ENCODE peak calls at places on chromosome 15, in five cellular contexts. One of them, this sample, is unnamed.

GRCh38 chr15:88810449-88810848 is 7.2 kb downstream of the ACAN start:
- DNase-seq in esophagus squamous epithelium: no peak
- DNase-seq in fibroblast of lung: peak
- DNase-seq in transverse colon: no peak
- DNase-seq in fibroblast of the aortic adventitia: no peak
- DNase-seq in this sample: no peak

GRCh38 chr15:64856429-64857145 is 14.9 kb downstream of the PLEKHO2 start:
- DNase-seq in esophagus squamous epithelium: no peak
- DNase-seq in fibroblast of lung: peak
- DNase-seq in transverse colon: no peak
- DNase-seq in fibroblast of the aortic adventitia: peak
- DNase-seq in this sample: no peak

GRCh38 chr15:77537006-77537405 is 95.7 kb downstream of the LINGO1 start:
- DNase-seq in esophagus squamous epithelium: no peak
- DNase-seq in fibroblast of lung: no peak
- DNase-seq in transverse colon: no peak
- DNase-seq in fibroblast of the aortic adventitia: no peak
- DNase-seq in this sample: no peak

GRCh38 chr15:25514522-25514921 is 75.7 kb upstream of the UBE3A start:
- DNase-seq in esophagus squamous epithelium: no peak
- DNase-seq in fibroblast of lung: no peak
- DNase-seq in transverse colon: no peak
- DNase-seq in fibroblast of the aortic adventitia: no peak
- DNase-seq in this sample: no peak

GRCh38 chr15:51288143-51289065 is 50.0 kb downstream of the CYP19A1 start:
- DNase-seq in esophagus squamous epithelium: no peak
- DNase-seq in fibroblast of lung: peak
- DNase-seq in transverse colon: peak
- DNase-seq in fibroblast of the aortic adventitia: peak
- DNase-seq in this sample: no peak

GRCh38 chr15:50911001-50911400 is 2.5 kb downstream of the AP4E1 start:
- DNase-seq in esophagus squamous epithelium: no peak
- DNase-seq in fibroblast of lung: peak
- DNase-seq in transverse colon: no peak
- DNase-seq in fibroblast of the aortic adventitia: peak
- DNase-seq in this sample: no peak

GRCh38 chr15:27025411-27026051 is 54.5 kb downstream of the GABRG3 start:
- DNase-seq in esophagus squamous epithelium: no peak
- DNase-seq in fibroblast of lung: no peak
- DNase-seq in transverse colon: no peak
- DNase-seq in fibroblast of the aortic adventitia: no peak
- DNase-seq in this sample: no peak

GRCh38 chr15:96285306-96285705 is 45.2 kb upstream of the NR2F2 start:
- DNase-seq in esophagus squamous epithelium: no peak
- DNase-seq in fibroblast of lung: peak
- DNase-seq in transverse colon: no peak
- DNase-seq in fibroblast of the aortic adventitia: peak
- DNase-seq in this sample: peak

GRCh38 chr15:69060744-69061143 is 46.2 kb downstream of the NOX5 start:
- DNase-seq in esophagus squamous epithelium: no peak
- DNase-seq in fibroblast of lung: no peak
- DNase-seq in transverse colon: no peak
- DNase-seq in fibroblast of the aortic adventitia: no peak
- DNase-seq in this sample: no peak

GRCh38 chr15:50624616-50625168 is 61.9 kb downstream of the TRPM7 start:
- DNase-seq in esophagus squamous epithelium: no peak
- DNase-seq in fibroblast of lung: no peak
- DNase-seq in transverse colon: no peak
- DNase-seq in fibroblast of the aortic adventitia: peak
- DNase-seq in this sample: no peak

GRCh38 chr15:100249096-100249815 is 92.5 kb downstream of the ADAMTS17 start:
- DNase-seq in esophagus squamous epithelium: no peak
- DNase-seq in fibroblast of lung: no peak
- DNase-seq in transverse colon: no peak
- DNase-seq in fibroblast of the aortic adventitia: no peak
- DNase-seq in this sample: no peak

GRCh38 chr15:71385026-71385425 is 269.8 kb downstream of the THSD4 start:
- DNase-seq in esophagus squamous epithelium: no peak
- DNase-seq in fibroblast of lung: no peak
- DNase-seq in transverse colon: peak
- DNase-seq in fibroblast of the aortic adventitia: no peak
- DNase-seq in this sample: no peak

GRCh38 chr15:70528270-70528706 is 235.1 kb downstream of the UACA start:
- DNase-seq in esophagus squamous epithelium: no peak
- DNase-seq in fibroblast of lung: peak
- DNase-seq in transverse colon: peak
- DNase-seq in fibroblast of the aortic adventitia: peak
- DNase-seq in this sample: no peak

GRCh38 chr15:66294157-66294931 is 976 bp downstream of the DIS3L start:
- DNase-seq in esophagus squamous epithelium: peak
- DNase-seq in fibroblast of lung: peak
- DNase-seq in transverse colon: peak
- DNase-seq in fibroblast of the aortic adventitia: peak
- DNase-seq in this sample: peak

GRCh38 chr15:74531144-74531811 is 9.7 kb upstream of the ARID3B start:
- DNase-seq in esophagus squamous epithelium: no peak
- DNase-seq in fibroblast of lung: peak
- DNase-seq in transverse colon: no peak
- DNase-seq in fibroblast of the aortic adventitia: peak
- DNase-seq in this sample: peak

GRCh38 chr15:44501768-44502366 is 35.1 kb upstream of the EIF3J start:
- DNase-seq in esophagus squamous epithelium: no peak
- DNase-seq in fibroblast of lung: peak
- DNase-seq in transverse colon: no peak
- DNase-seq in fibroblast of the aortic adventitia: peak
- DNase-seq in this sample: peak

GRCh38 chr15:39455502-39455991 is 125.3 kb upstream of the THBS1 start:
- DNase-seq in esophagus squamous epithelium: no peak
- DNase-seq in fibroblast of lung: peak
- DNase-seq in transverse colon: no peak
- DNase-seq in fibroblast of the aortic adventitia: peak
- DNase-seq in this sample: no peak

GRCh38 chr15:69751575-69751974 is 299.0 kb downstream of the RPLP1 start:
- DNase-seq in esophagus squamous epithelium: no peak
- DNase-seq in fibroblast of lung: peak
- DNase-seq in transverse colon: no peak
- DNase-seq in fibroblast of the aortic adventitia: no peak
- DNase-seq in this sample: no peak

GRCh38 chr15:61994216-61994615 is 66.0 kb downstream of the VPS13C start:
- DNase-seq in esophagus squamous epithelium: no peak
- DNase-seq in fibroblast of lung: peak
- DNase-seq in transverse colon: no peak
- DNase-seq in fibroblast of the aortic adventitia: peak
- DNase-seq in this sample: peak

GRCh38 chr15:52491460-52491859 is 37.2 kb downstream of the MYO5A start:
- DNase-seq in esophagus squamous epithelium: no peak
- DNase-seq in fibroblast of lung: no peak
- DNase-seq in transverse colon: no peak
- DNase-seq in fibroblast of the aortic adventitia: no peak
- DNase-seq in this sample: no peak

GRCh38 chr15:78734441-78735064 is 76.7 kb downstream of the ADAMTS7 start:
- DNase-seq in esophagus squamous epithelium: no peak
- DNase-seq in fibroblast of lung: no peak
- DNase-seq in transverse colon: no peak
- DNase-seq in fibroblast of the aortic adventitia: no peak
- DNase-seq in this sample: no peak

GRCh38 chr15:78737187-78737820 is 74.0 kb downstream of the ADAMTS7 start:
- DNase-seq in esophagus squamous epithelium: no peak
- DNase-seq in fibroblast of lung: no peak
- DNase-seq in transverse colon: no peak
- DNase-seq in fibroblast of the aortic adventitia: no peak
- DNase-seq in this sample: no peak

GRCh38 chr15:78739206-78739605 is 72.1 kb downstream of the ADAMTS7 start:
- DNase-seq in esophagus squamous epithelium: no peak
- DNase-seq in fibroblast of lung: no peak
- DNase-seq in transverse colon: peak
- DNase-seq in fibroblast of the aortic adventitia: no peak
- DNase-seq in this sample: no peak

GRCh38 chr15:78740904-78741274 is 70.4 kb downstream of the ADAMTS7 start:
- DNase-seq in esophagus squamous epithelium: no peak
- DNase-seq in fibroblast of lung: no peak
- DNase-seq in transverse colon: no peak
- DNase-seq in fibroblast of the aortic adventitia: no peak
- DNase-seq in this sample: no peak

GRCh38 chr15:78739996-78740903 is 71.0 kb downstream of the ADAMTS7 start:
- DNase-seq in esophagus squamous epithelium: no peak
- DNase-seq in fibroblast of lung: no peak
- DNase-seq in transverse colon: peak
- DNase-seq in fibroblast of the aortic adventitia: peak
- DNase-seq in this sample: no peak
- TF ChIP-seq CTCF in esophagus squamous epithelium: peak
- TF ChIP-seq CTCF in fibroblast of lung: peak
- TF ChIP-seq CTCF in transverse colon: peak
- TF ChIP-seq CTCF in fibroblast of the aortic adventitia: peak
- TF ChIP-seq CTCF in this sample: peak

GRCh38 chr15:48458876-48459275 is 127.6 kb downstream of the DUT start:
- DNase-seq in esophagus squamous epithelium: no peak
- DNase-seq in fibroblast of lung: no peak
- DNase-seq in transverse colon: no peak
- DNase-seq in fibroblast of the aortic adventitia: peak
- DNase-seq in this sample: no peak

GRCh38 chr15:48451241-48451640 is 120.0 kb downstream of the DUT start:
- DNase-seq in esophagus squamous epithelium: no peak
- DNase-seq in fibroblast of lung: peak
- DNase-seq in transverse colon: no peak
- DNase-seq in fibroblast of the aortic adventitia: no peak
- DNase-seq in this sample: no peak

GRCh38 chr15:48451736-48452135 is 120.5 kb downstream of the DUT start:
- DNase-seq in esophagus squamous epithelium: no peak
- DNase-seq in fibroblast of lung: no peak
- DNase-seq in transverse colon: no peak
- DNase-seq in fibroblast of the aortic adventitia: no peak
- DNase-seq in this sample: no peak

GRCh38 chr15:48459571-48460461 is 128.6 kb downstream of the DUT start:
- DNase-seq in esophagus squamous epithelium: no peak
- DNase-seq in fibroblast of lung: peak
- DNase-seq in transverse colon: no peak
- DNase-seq in fibroblast of the aortic adventitia: peak
- DNase-seq in this sample: no peak

GRCh38 chr15:48456126-48456525 is 124.9 kb downstream of the DUT start:
- DNase-seq in esophagus squamous epithelium: no peak
- DNase-seq in fibroblast of lung: no peak
- DNase-seq in transverse colon: no peak
- DNase-seq in fibroblast of the aortic adventitia: peak
- DNase-seq in this sample: no peak
- H3K4me3 ChIP-seq in esophagus squamous epithelium: no peak
- H3K4me3 ChIP-seq in fibroblast of lung: no peak
- H3K4me3 ChIP-seq in transverse colon: no peak
- H3K4me3 ChIP-seq in fibroblast of the aortic adventitia: no peak
- H3K4me3 ChIP-seq in this sample: no peak

GRCh38 chr15:57751177-57751800 is 44.8 kb downstream of the POLR2M start:
- DNase-seq in esophagus squamous epithelium: no peak
- DNase-seq in fibroblast of lung: peak
- DNase-seq in transverse colon: no peak
- DNase-seq in fibroblast of the aortic adventitia: peak
- DNase-seq in this sample: peak
- TF ChIP-seq CTCF in esophagus squamous epithelium: peak
- TF ChIP-seq CTCF in fibroblast of lung: peak
- TF ChIP-seq CTCF in transverse colon: peak
- TF ChIP-seq CTCF in fibroblast of the aortic adventitia: peak
- TF ChIP-seq CTCF in this sample: peak

GRCh38 chr15:34793071-34793470 is 2.3 kb downstream of the ACTC1 start:
- DNase-seq in esophagus squamous epithelium: no peak
- DNase-seq in fibroblast of lung: no peak
- DNase-seq in transverse colon: no peak
- DNase-seq in fibroblast of the aortic adventitia: no peak
- DNase-seq in this sample: no peak

GRCh38 chr15:34795267-34796081 is at the start of gene ACTC1:
- DNase-seq in esophagus squamous epithelium: no peak
- DNase-seq in fibroblast of lung: peak
- DNase-seq in transverse colon: no peak
- DNase-seq in fibroblast of the aortic adventitia: peak
- DNase-seq in this sample: no peak

GRCh38 chr15:34793901-34794300 is 1.4 kb downstream of the ACTC1 start:
- DNase-seq in esophagus squamous epithelium: no peak
- DNase-seq in fibroblast of lung: no peak
- DNase-seq in transverse colon: no peak
- DNase-seq in fibroblast of the aortic adventitia: no peak
- DNase-seq in this sample: no peak

GRCh38 chr15:34796847-34797246 is 1.5 kb upstream of the ACTC1 start:
- DNase-seq in esophagus squamous epithelium: no peak
- DNase-seq in fibroblast of lung: no peak
- DNase-seq in transverse colon: no peak
- DNase-seq in fibroblast of the aortic adventitia: no peak
- DNase-seq in this sample: no peak

DNA sequence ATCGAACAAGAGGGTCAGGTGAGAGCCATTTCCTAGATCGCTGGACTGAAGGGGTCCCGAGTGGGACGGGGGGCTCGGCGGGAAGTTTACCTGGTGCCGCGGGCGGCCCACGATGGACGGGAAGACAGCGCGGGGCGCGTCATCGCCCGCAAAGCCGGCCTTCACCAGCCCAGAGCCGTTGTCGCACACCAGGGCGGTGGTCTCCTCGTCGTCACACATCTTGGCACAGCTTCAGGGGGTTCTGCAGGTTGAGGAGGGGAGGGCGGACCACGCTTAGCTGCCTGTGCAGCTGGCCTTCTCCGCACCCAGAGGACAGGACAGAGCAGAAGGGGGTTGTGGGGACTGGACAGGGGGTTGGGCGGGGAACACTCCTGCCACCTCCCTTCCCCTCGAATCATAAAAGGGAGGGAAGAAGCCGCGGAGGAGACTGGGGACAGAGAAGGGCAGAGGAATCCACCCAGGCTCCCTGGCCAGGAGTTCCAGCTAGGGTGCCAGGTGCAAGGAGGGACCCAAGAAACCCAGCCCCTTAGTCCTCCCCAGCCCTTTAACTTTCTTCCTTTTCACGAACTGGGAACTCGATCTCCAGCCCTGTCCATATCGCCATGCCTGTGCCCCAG is 651 bp downstream of the ACTC1 start:
- DNase-seq in esophagus squamous epithelium: no peak
- DNase-seq in fibroblast of lung: no peak
- DNase-seq in transverse colon: no peak
- DNase-seq in fibroblast of the aortic adventitia: no peak
- DNase-seq in this sample: no peak
- H3K4me3 ChIP-seq in esophagus squamous epithelium: peak
- H3K4me3 ChIP-seq in fibroblast of lung: no peak
- H3K4me3 ChIP-seq in transverse colon: no peak
- H3K4me3 ChIP-seq in fibroblast of the aortic adventitia: no peak
- H3K4me3 ChIP-seq in this sample: peak

GRCh38 chr15:57578288-57578900 is 13.3 kb upstream of the MYZAP start:
- DNase-seq in esophagus squamous epithelium: no peak
- DNase-seq in fibroblast of lung: no peak
- DNase-seq in transverse colon: no peak
- DNase-seq in fibroblast of the aortic adventitia: no peak
- DNase-seq in this sample: no peak

GRCh38 chr15:57582080-57582479 is 9.6 kb upstream of the MYZAP start:
- DNase-seq in esophagus squamous epithelium: no peak
- DNase-seq in fibroblast of lung: no peak
- DNase-seq in transverse colon: no peak
- DNase-seq in fibroblast of the aortic adventitia: no peak
- DNase-seq in this sample: no peak

GRCh38 chr15:57583282-57583681 is 8.4 kb upstream of the MYZAP start:
- DNase-seq in esophagus squamous epithelium: no peak
- DNase-seq in fibroblast of lung: no peak
- DNase-seq in transverse colon: no peak
- DNase-seq in fibroblast of the aortic adventitia: no peak
- DNase-seq in this sample: no peak

GRCh38 chr15:57580428-57580827 is 11.3 kb upstream of the MYZAP start:
- DNase-seq in esophagus squamous epithelium: no peak
- DNase-seq in fibroblast of lung: no peak
- DNase-seq in transverse colon: no peak
- DNase-seq in fibroblast of the aortic adventitia: no peak
- DNase-seq in this sample: no peak

GRCh38 chr15:57580866-57581265 is 10.8 kb upstream of the MYZAP start:
- DNase-seq in esophagus squamous epithelium: no peak
- DNase-seq in fibroblast of lung: no peak
- DNase-seq in transverse colon: peak
- DNase-seq in fibroblast of the aortic adventitia: no peak
- DNase-seq in this sample: no peak
- TF ChIP-seq CTCF in esophagus squamous epithelium: no peak
- TF ChIP-seq CTCF in fibroblast of lung: no peak
- TF ChIP-seq CTCF in transverse colon: peak
- TF ChIP-seq CTCF in fibroblast of the aortic adventitia: no peak
- TF ChIP-seq CTCF in this sample: no peak